ENCODE peak calls at places on chromosomes 11 and 22, in nine cellular contexts. S is K562, G is HCT116, T is transverse colon, M is GM12891, R is endothelial cell of umbilical vein, Q is sigmoid colon, A is spleen, L is stomach. W is an unnamed sample.

GRCh38 chr22:36331912-36332622 is 55.7 kb downstream of the MYH9 start:
- DNase-seq in S (no peak), G (no peak), T (peak; percentile 76), M (no peak), R (peak; percentile 70), Q (peak; percentile 91), A (peak; percentile 95), L (peak; percentile 69), W (peak; percentile 40)

GRCh38 chr11:32421992-32422391 is 13.3 kb downstream of the WT1 start:
- DNase-seq in S (no peak), G (no peak), T (no peak), M (no peak), R (no peak), Q (no peak), A (no peak), L (no peak), W (no peak)

GRCh38 chr22:49593509-49593908 is 234.2 kb downstream of the BRD1 start:
- DNase-seq in S (no peak), G (no peak), T (peak; percentile 1), M (no peak), R (no peak), Q (no peak), A (no peak), L (no peak), W (no peak)

GRCh38 chr11:57463596-57464342 is 3.4 kb downstream of the RTN4RL2 start:
- DNase-seq in S (no peak), G (no peak), T (no peak), M (no peak), R (no peak), Q (no peak), A (no peak), L (no peak), W (no peak)

GRCh38 chr11:75815345-75815983 is 454 bp downstream of the UVRAG start:
- DNase-seq in S (no peak), G (no peak), T (peak; percentile 46), M (no peak), R (peak; percentile 52), Q (peak; percentile 83), A (peak; percentile 95), L (peak; percentile 47), W (peak; percentile 44)

GRCh38 chr11:63494936-63495335 is 4.0 kb upstream of the PLAAT5 start:
- DNase-seq in S (no peak), G (no peak), T (no peak), M (no peak), R (no peak), Q (no peak), A (no peak), L (peak; percentile 81), W (no peak)

GRCh38 chr11:46298699-46299424 is 21.4 kb downstream of the CREB3L1 start:
- DNase-seq in S (no peak), G (no peak), T (no peak), M (no peak), R (no peak), Q (no peak), A (no peak), L (no peak), W (no peak)

GRCh38 chr11:87421422-87421821 is 383.7 kb downstream of the TMEM135 start:
- DNase-seq in S (peak; percentile 75), G (peak; percentile 68), T (peak; percentile 22), M (peak; percentile 11), R (peak; percentile 91), Q (no peak), A (no peak), L (no peak), W (peak; percentile 2)

GRCh38 chr11:2385156-2386151 is 8.3 kb downstream of the CD81 start:
- DNase-seq in S (no peak), G (no peak), T (no peak), M (no peak), R (no peak), Q (no peak), A (peak; percentile 90), L (no peak), W (no peak)

GRCh38 chr22:44583076-44583760 is 85.2 kb upstream of the RTL6 start:
- DNase-seq in S (no peak), G (no peak), T (no peak), M (no peak), R (no peak), Q (peak; percentile 38), A (peak; percentile 24), L (no peak), W (no peak)

GRCh38 chr22:25081409-25081824 is 118.2 kb upstream of the CRYBB3 start:
- DNase-seq in S (peak; percentile 45), G (peak; percentile 15), T (peak; percentile 41), M (no peak), R (peak; percentile 59), Q (no peak), A (no peak), L (peak; percentile 57), W (no peak)

GRCh38 chr11:35571703-35572102 is 46.3 kb upstream of the PAMR1 start:
- DNase-seq in S (no peak), G (no peak), T (no peak), M (no peak), R (no peak), Q (no peak), A (no peak), L (no peak), W (no peak)

GRCh38 chr22:29313126-29314071 is 2.1 kb downstream of the RASL10A start:
- DNase-seq in S (peak; percentile 21), G (peak; percentile 34), T (peak; percentile 48), M (peak; percentile 53), R (peak; percentile 50), Q (peak; percentile 70), A (peak; percentile 75), L (no peak), W (peak; percentile 23)

GRCh38 chr11:130008326-130008725 is 5.7 kb upstream of the PRDM10 start:
- DNase-seq in S (no peak), G (no peak), T (no peak), M (no peak), R (no peak), Q (no peak), A (no peak), L (no peak), W (no peak)

GRCh38 chr22:29994027-29994715 is 86.1 kb upstream of the HORMAD2 start:
- DNase-seq in S (no peak), G (no peak), T (no peak), M (no peak), R (peak; percentile 26), Q (no peak), A (no peak), L (no peak), W (no peak)

GRCh38 chr22:30460147-30460546 is 11.7 kb downstream of the SEC14L3 start:
- DNase-seq in S (no peak), G (no peak), T (peak; percentile 14), M (no peak), R (no peak), Q (no peak), A (no peak), L (peak; percentile 69), W (no peak)

GRCh38 chr11:10305262-10305963 is 540 bp downstream of the ADM start:
- DNase-seq in S (no peak), G (no peak), T (peak; percentile 51), M (no peak), R (no peak), Q (peak; percentile 75), A (peak; percentile 90), L (peak; percentile 49), W (no peak)

GRCh38 chr11:10304495-10305261 is at the start of gene ADM:
- DNase-seq in S (peak; percentile 64), G (peak; percentile 91), T (peak; percentile 93), M (no peak), R (peak; percentile 94), Q (peak; percentile 96), A (peak; percentile 93), L (peak; percentile 87), W (no peak)

GRCh38 chr11:10302744-10303557 is 1.9 kb upstream of the ADM start:
- DNase-seq in S (peak; percentile 32), G (no peak), T (peak; percentile 95), M (no peak), R (peak; percentile 74), Q (peak; percentile 96), A (peak; percentile 96), L (peak; percentile 93), W (no peak)

GRCh38 chr11:10302294-10302743 is 2.6 kb upstream of the ADM start:
- DNase-seq in S (no peak), G (no peak), T (no peak), M (no peak), R (no peak), Q (no peak), A (peak; percentile 72), L (peak; percentile 83), W (no peak)

GRCh38 chr11:10303558-10304363 is 1.1 kb upstream of the ADM start:
- DNase-seq in S (no peak), G (no peak), T (peak; percentile 74), M (no peak), R (peak; percentile 41), Q (no peak), A (peak; percentile 90), L (peak; percentile 48), W (no peak)
- TF ChIP-seq POLR2A in S (no peak), G (peak; percentile 67), T (peak; percentile 78), M (no peak), R (no peak), Q (peak; percentile 23), A (no peak), L (no peak), W (peak; percentile 45)

GRCh38 chr11:23563591-23563990 is 703.3 kb upstream of the CCDC179 start:
- DNase-seq in S (no peak), G (no peak), T (no peak), M (no peak), R (no peak), Q (no peak), A (no peak), L (no peak), W (no peak)
- TF ChIP-seq POLR2AphosphoS5 in S (no peak), G (no peak), T (no peak), M (no peak), R (no peak), Q (no peak), A (no peak), L (no peak), W (no peak)

GRCh38 chr22:38681784-38682335 is at the start of gene TOMM22:
- DNase-seq in S (peak; percentile 81), G (peak; percentile 72), T (peak; percentile 91), M (peak; percentile 97), R (peak; percentile 88), Q (peak; percentile 93), A (peak; percentile 98), L (peak; percentile 91), W (peak; percentile 99)
- TF ChIP-seq POLR2A in S (peak; percentile 93), G (peak; percentile 77), T (peak; percentile 85), M (peak; percentile 93), R (peak; percentile 65), Q (peak; percentile 41), A (no peak), L (no peak), W (peak; percentile 96)

DNA sequence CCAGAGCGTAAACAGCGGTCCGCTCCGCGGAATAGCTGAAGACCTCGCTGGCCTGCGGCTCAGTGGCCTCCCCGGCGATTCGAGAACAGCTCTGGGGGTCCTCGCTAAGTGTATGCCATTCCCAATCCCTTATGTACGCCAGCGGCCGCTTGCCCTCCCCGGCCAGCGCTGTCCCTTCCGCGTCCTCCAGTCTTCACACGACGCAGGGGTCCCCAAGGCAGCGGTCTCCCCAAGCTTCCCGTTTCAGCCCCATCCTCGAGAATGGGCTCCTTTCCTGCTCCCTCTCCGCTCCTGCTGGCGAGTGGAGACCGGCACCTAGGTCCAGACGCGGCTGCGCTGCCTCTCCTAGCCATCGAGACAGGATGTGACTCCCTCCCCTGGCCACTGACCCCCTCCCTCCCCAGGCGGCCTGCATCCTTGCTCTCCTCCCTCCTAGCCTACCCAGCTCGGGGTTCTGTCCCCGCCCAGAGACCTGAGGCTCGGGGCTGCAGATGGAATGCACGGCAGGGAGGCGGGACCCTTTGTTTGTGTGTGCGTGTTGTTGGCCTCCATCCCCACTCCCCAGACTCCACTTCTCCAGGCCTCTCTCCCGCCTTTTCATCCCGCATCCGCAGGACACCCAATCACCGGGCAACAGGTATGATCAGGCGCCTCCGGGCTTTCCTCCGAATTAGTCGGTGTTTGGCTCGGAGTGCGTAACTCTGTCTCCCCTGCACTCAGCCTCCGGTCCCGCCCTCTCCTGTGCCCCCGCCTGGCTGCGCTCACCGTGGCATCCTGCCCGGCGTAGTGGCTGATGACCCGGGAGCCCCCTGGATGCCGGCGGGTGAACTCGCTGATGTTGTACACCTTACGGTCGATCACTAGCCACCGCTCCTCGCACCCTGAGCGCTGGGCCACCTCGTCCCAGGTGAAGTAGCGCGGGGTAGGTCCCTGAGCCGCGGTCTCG is 740 bp downstream of the FADS1 start:
- DNase-seq in S (peak; percentile 70), G (peak; percentile 27), T (peak; percentile 52), M (peak; percentile 61), R (peak; percentile 78), Q (peak; percentile 87), A (peak; percentile 87), L (peak; percentile 47), W (peak; percentile 71)
- TF ChIP-seq POLR2AphosphoS5 in S (peak; percentile 16), G (peak; percentile 49), T (peak; percentile 24), M (no peak), R (peak; percentile 75), Q (no peak), A (no peak), L (no peak), W (no peak)

W was measured in GM12892.